ENCODE peak calls at places on chromosomes 7 and 10, in seven cellular contexts. A is IMR-90, L is A549, G is adipocyte, R is GM06990, Q is gastrocnemius medialis, D is aorta. H is an unnamed sample.
A peak's percentile ranks its signal among the peaks of the same experiment; 100 is the strongest.

GRCh38 chr10:130430291-130430690 is 294.1 kb downstream of the GLRX3 start:
- DNase-seq in Q (no peak), L (no peak), G (no peak), D (no peak), A (no peak), R (no peak), H (no peak)

GRCh38 chr10:71242621-71243009 is 30.2 kb downstream of the UNC5B start:
- DNase-seq in L (no peak), A (no peak), Q (no peak), G (no peak), D (no peak), R (no peak), H (no peak)

GRCh38 chr7:157434231-157434630 is 97.4 kb downstream of the DNAJB6 start:
- DNase-seq in L (no peak), D (peak; percentile 51), A (no peak), R (no peak), G (no peak), Q (peak; percentile 3), H (no peak)

GRCh38 chr7:139370943-139371313 is 11.2 kb downstream of the LUC7L2 start:
- DNase-seq in Q (no peak), G (no peak), D (no peak), L (no peak), R (no peak), A (no peak), H (no peak)

GRCh38 chr10:133347636-133348517 is 704 bp downstream of the PRAP1 start:
- DNase-seq in Q (no peak), R (no peak), G (no peak), D (no peak), L (no peak), A (no peak), H (no peak)

GRCh38 chr7:93894966-93895650 is 4.6 kb upstream of the TFPI2 start:
- DNase-seq in R (no peak), D (no peak), A (no peak), G (no peak), L (no peak), Q (no peak), H (no peak)

GRCh38 chr10:96272986-96273280 is 1.6 kb upstream of the BLNK start:
- DNase-seq in A (no peak), R (no peak), L (no peak), G (no peak), Q (no peak), D (no peak), H (no peak)

GRCh38 chr7:38550881-38551280 is 80.3 kb downstream of the AMPH start:
- DNase-seq in D (no peak), A (no peak), Q (no peak), L (no peak), R (no peak), G (peak; percentile 10), H (no peak)

GRCh38 chr7:11613292-11613930 is 218.6 kb downstream of the THSD7A start:
- DNase-seq in L (no peak), D (no peak), R (peak; percentile 78), Q (no peak), G (no peak), A (no peak), H (peak; percentile 88)

GRCh38 chr7:44072364-44073231 is 7.2 kb upstream of the PGAM2 start:
- DNase-seq in Q (peak; percentile 77), G (peak; percentile 94), A (peak; percentile 84), R (no peak), D (peak; percentile 96), L (peak; percentile 78), H (peak; percentile 85)

GRCh38 chr7:74475987-74476350 is 22.3 kb downstream of the GTF2IRD1 start:
- DNase-seq in D (no peak), Q (no peak), L (no peak), G (no peak), R (no peak), A (no peak), H (no peak)

GRCh38 chr10:44952779-44953231 is 6.8 kb upstream of the RASSF4 start:
- DNase-seq in L (no peak), G (no peak), A (no peak), D (no peak), Q (no peak), R (no peak), H (no peak)

GRCh38 chr7:47379629-47380324 is 202.1 kb downstream of the TNS3 start:
- DNase-seq in Q (peak; percentile 40), A (peak; percentile 75), G (peak; percentile 76), R (no peak), D (peak; percentile 89), L (no peak), H (peak; percentile 29)

GRCh38 chr7:138981332-138982203 is at the start of gene KIAA1549:
- DNase-seq in Q (no peak), R (peak; percentile 82), L (peak; percentile 67), A (peak; percentile 64), D (peak; percentile 87), G (peak; percentile 91), H (peak; percentile 61)

GRCh38 chr7:3992841-3993240 is 689.3 kb upstream of the FOXK1 start:
- DNase-seq in D (no peak), A (no peak), L (no peak), G (no peak), R (no peak), Q (no peak), H (no peak)

GRCh38 chr7:2894118-2894940 is 50.2 kb upstream of the GNA12 start:
- DNase-seq in A (no peak), L (no peak), D (no peak), Q (no peak), G (no peak), R (peak; percentile 80), H (no peak)

GRCh38 chr10:27658788-27659187 is 86.8 kb downstream of the MKX start:
- DNase-seq in G (peak; percentile 53), Q (no peak), A (peak; percentile 67), R (no peak), L (no peak), D (no peak), H (no peak)

GRCh38 chr10:95428702-95429101 is 132.5 kb downstream of the SORBS1 start:
- DNase-seq in L (no peak), A (no peak), R (no peak), Q (no peak), D (no peak), G (no peak), H (no peak)

GRCh38 chr7:99406557-99406956 is 1.8 kb downstream of the PDAP1 start:
- DNase-seq in L (no peak), R (no peak), D (no peak), A (no peak), Q (no peak), G (no peak), H (no peak)

GRCh38 chr10:78815702-78816334 is 252.9 kb upstream of the ZMIZ1 start:
- DNase-seq in A (no peak), G (no peak), Q (no peak), R (no peak), L (no peak), D (no peak), H (no peak)

DNA sequence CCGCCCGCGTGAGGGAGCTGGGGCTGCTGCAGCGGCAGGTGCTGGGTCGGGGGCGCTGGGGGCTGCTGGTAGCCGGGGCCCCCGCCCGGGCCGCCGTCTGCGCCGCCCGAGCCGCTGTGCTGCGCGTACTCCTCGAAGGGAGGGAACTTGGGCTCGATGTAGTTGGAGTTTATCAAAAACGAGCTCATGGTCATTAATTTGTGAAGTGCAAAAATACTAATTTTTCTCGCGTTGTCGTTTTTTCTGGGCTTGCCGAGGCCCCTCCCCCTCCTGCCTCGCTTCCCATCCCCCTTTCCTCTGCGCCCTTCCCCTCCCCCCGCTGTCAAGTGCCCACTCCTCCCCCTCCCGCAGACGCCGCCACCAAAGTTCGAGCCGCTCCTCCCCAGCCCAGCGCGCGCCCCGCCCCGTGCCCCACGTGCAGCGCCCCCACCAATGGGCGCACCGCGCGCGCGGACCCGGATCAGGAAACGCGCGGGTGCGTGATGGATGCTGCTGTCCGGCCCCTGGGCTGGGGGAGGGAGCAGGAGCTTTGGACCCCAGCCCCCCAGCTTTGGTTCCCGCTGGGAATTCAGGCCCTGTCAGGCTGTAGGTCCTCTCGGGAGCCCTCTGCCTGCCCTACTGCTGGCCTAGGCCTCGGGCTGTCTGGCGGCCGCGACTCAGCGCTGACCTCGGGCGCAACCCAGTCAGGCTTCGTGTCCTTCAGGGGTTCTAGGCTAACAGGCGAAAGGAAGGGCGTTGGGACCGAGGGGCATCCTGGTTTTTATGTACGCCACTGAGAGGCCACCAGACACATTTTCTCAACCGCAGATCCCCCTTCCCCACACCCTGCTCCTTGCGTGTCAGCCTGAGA is at the start of gene HOXA4:
- DNase-seq in D (peak; percentile 98), L (no peak), R (peak; percentile 53), Q (peak; percentile 94), G (no peak), A (peak; percentile 83), H (no peak)
- H3K4me3 ChIP-seq in D (peak within 1 kb of the TSS; percentile 90), L (peak within 1 kb of the TSS; percentile 54), R (peak within 1 kb of the TSS; percentile 44), Q (peak within 1 kb of the TSS; percentile 89), G (peak within 1 kb of the TSS; percentile 82), A (peak within 1 kb of the TSS; percentile 76), H (no peak within 1 kb of the TSS)

DNA sequence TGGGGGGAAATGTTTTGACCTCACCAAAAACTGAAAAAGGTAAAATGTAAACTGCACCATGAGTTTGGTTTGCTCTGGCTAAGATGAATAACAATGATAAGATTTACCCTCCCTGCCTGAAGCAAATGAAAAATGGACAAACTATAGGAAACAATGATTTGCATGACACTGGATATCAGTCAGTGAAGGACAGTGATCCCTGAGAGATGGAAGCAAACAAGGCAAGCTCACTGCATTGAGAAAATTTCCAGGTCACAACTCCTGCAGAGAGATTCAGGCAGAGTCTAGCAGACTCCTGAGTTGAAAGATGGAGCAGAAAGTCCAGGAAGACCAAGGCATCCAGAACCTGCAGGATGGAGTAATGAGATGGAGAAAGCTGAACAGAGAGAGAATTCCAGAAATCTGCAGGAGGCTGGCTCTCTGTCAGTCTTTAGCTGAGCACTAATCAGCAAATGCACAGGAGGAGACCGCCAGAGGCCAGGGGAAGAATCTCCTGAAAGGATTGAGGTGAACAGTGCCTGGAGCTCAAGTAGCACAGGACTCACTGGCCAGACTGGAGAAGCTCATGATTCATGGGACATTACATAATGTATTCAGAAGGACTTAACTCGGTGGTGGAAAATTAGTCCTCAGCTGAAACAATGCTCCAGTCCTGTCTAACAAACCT is 51.2 kb upstream of the PALS2 start:
- DNase-seq in G (no peak), D (no peak), L (no peak), Q (no peak), R (no peak), A (no peak), H (peak; percentile 26)
- H3K4me3 ChIP-seq in G (no peak overlapping the region), D (no peak overlapping the region), L (no peak overlapping the region), Q (no peak overlapping the region), R (no peak overlapping the region), A (no peak overlapping the region), H (no peak overlapping the region)

DNA sequence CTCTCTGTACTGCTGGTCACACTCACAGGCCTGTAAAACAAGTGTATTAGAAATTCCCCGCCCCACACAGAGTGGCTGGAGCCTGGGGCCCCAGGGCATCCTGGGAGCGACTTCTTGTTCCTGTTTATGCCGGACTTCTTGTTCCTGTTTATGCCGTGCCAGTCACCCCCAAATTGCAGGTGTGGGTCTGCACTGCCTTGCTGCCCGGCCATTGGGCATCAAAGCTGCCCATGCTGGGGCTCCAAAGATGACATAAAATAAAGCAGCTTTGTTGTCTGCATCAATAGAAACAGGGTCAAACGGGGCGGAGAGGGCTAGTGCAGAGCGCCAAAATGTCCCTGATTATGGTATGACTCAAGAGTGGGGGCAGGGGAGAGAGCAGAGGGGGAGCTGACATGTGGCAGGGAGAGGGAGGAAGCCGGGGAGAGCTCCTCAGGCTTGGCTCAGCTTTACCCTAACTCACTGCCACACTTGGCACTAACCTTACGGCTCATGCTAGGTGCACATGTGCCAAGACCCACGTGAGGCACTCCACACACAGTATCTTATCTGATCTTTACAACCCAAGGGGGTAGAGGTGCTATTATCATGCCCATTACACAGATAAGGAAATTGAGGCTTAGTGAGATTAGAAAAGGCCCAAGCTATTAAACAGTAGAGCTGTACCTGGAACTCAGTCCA is 98.4 kb downstream of the PIP4K2A start:
- DNase-seq in G (no peak), A (no peak), Q (peak; percentile 30), L (no peak), D (no peak), R (peak; percentile 79), H (no peak)
- H3K4me3 ChIP-seq in G (no peak overlapping the region), A (no peak overlapping the region), Q (no peak overlapping the region), L (no peak overlapping the region), D (no peak overlapping the region), R (peak overlapping the region; percentile 67), H (no peak overlapping the region)

GRCh38 chr10:125556884-125557283 is 126.1 kb downstream of the TEX36 start:
- DNase-seq in A (no peak), D (no peak), R (no peak), Q (no peak), L (no peak), G (no peak), H (no peak)
- H3K4me3 ChIP-seq in A (no peak overlapping the region), D (no peak overlapping the region), R (no peak overlapping the region), Q (no peak overlapping the region), L (no peak overlapping the region), G (no peak overlapping the region), H (no peak overlapping the region)

H was measured in HAP-1.